ENCODE peak calls at places on chromosome 20, in seven cellular contexts. M is GM18507; T is WERI-Rb-1; L is heart left ventricle; P is activated CD8-positive, alpha-beta memory T cell treated with anti-CD3 and anti-CD28 coated beads, Interleukin-2, amount 50 U/mL, for 48 hours; V is activated T-helper 1 cell treated with anti-CD3 and anti-CD28 coated beads, Interleukin-12 subunit alpha, Interleukin-12 subunit beta, Interleukin-2, Interleukin-4 antibody, amounts not matched to agents 30 ng/mL and 10 ng/mL and 1 ng/mL, durations not matched to agents 14 hours and 24 hours and 36 hours; A is CD4-positive, CD25-positive, alpha-beta regulatory T cell. U is an unnamed sample.

GRCh38 chr20:42444799-42445198 is 744.9 kb downstream of the PTPRT start:
- DNase-seq in M (no peak), T (no peak), L (no peak), P (no peak), V (no peak), A (no peak), U (no peak)

GRCh38 chr20:23205656-23206055 is 119.5 kb upstream of the CD93 start:
- DNase-seq in M (no peak), T (no peak), L (peak), P (no peak), V (no peak), A (no peak), U (no peak)

GRCh38 chr20:50837532-50838321 is 42.9 kb downstream of the BCAS4 start:
- DNase-seq in M (peak), T (no peak), L (peak), P (no peak), V (no peak), A (no peak), U (no peak)

GRCh38 chr20:17530716-17531536 is at the start of gene BFSP1:
- DNase-seq in M (no peak), T (peak), L (peak), P (peak), V (peak), A (no peak), U (no peak)

GRCh38 chr20:1840865-1841553 is 54.2 kb upstream of the SIRPA start:
- DNase-seq in M (no peak), T (no peak), L (no peak), P (no peak), V (no peak), A (no peak), U (no peak)

GRCh38 chr20:45630366-45630765 is 718 bp downstream of the WFDC9 start:
- DNase-seq in M (no peak), T (no peak), L (no peak), P (no peak), V (no peak), A (no peak), U (no peak)

GRCh38 chr20:8721098-8721497 is 347.8 kb upstream of the PLCB4 start:
- DNase-seq in M (no peak), T (peak), L (peak), P (no peak), V (no peak), A (no peak), U (no peak)

GRCh38 chr20:51385941-51386530 is 156.5 kb downstream of the NFATC2 start:
- DNase-seq in M (no peak), T (no peak), L (no peak), P (no peak), V (no peak), A (no peak), U (no peak)

GRCh38 chr20:24305366-24305765 is 164.1 kb upstream of the SYNDIG1 start:
- DNase-seq in M (no peak), T (no peak), L (no peak), P (no peak), V (no peak), A (no peak), U (no peak)

GRCh38 chr20:61802721-61803311 is 262.9 kb downstream of the TAF4 start:
- DNase-seq in M (no peak), T (no peak), L (no peak), P (no peak), V (no peak), A (no peak), U (no peak)

GRCh38 chr20:33541797-33542196 is 51.9 kb downstream of the CBFA2T2 start:
- DNase-seq in M (no peak), T (no peak), L (no peak), P (no peak), V (no peak), A (no peak), U (no peak)

GRCh38 chr20:2261105-2261504 is 34.7 kb upstream of the TGM3 start:
- DNase-seq in M (no peak), T (no peak), L (no peak), P (no peak), V (no peak), A (no peak), U (no peak)

GRCh38 chr20:14178952-14179351 is 158.5 kb downstream of the FLRT3 start:
- DNase-seq in M (no peak), T (no peak), L (no peak), P (no peak), V (no peak), A (no peak), U (no peak)

GRCh38 chr20:38617011-38617829 is 15.6 kb downstream of the ARHGAP40 start:
- DNase-seq in M (no peak), T (no peak), L (no peak), P (no peak), V (no peak), A (no peak), U (no peak)

GRCh38 chr20:45836841-45837240 is 3.2 kb downstream of the SNX21 start:
- DNase-seq in M (no peak), T (no peak), L (no peak), P (no peak), V (no peak), A (no peak), U (no peak)

GRCh38 chr20:7459123-7459522 is 481.1 kb downstream of the HAO1 start:
- DNase-seq in M (no peak), T (no peak), L (no peak), P (no peak), V (no peak), A (no peak), U (no peak)

GRCh38 chr20:25399038-25399430 is 8.4 kb upstream of the ABHD12 start:
- DNase-seq in M (no peak), T (peak), L (no peak), P (no peak), V (no peak), A (no peak), U (no peak)

GRCh38 chr20:20782747-20783146 is 70.3 kb upstream of the RALGAPA2 start:
- DNase-seq in M (no peak), T (peak), L (no peak), P (no peak), V (no peak), A (no peak), U (no peak)

GRCh38 chr20:35953411-35954199 is 697 bp downstream of the SCAND1 start:
- DNase-seq in M (peak), T (peak), L (peak), P (peak), V (peak), A (peak), U (no peak)

GRCh38 chr20:62914970-62915457 is 11.3 kb downstream of the DIDO1 start:
- DNase-seq in M (no peak), T (no peak), L (no peak), P (no peak), V (no peak), A (no peak), U (no peak)

GRCh38 chr20:59823860-59824259 is 109.6 kb downstream of the SYCP2 start:
- DNase-seq in M (no peak), T (no peak), L (no peak), P (no peak), V (no peak), A (no peak), U (no peak)

GRCh38 chr20:38219006-38219950 is 41.3 kb downstream of the KIAA1755 start:
- DNase-seq in M (no peak), T (peak), L (no peak), P (no peak), V (no peak), A (no peak), U (no peak)

U was measured in GM12864.